ENCODE peak calls at places on chromosome X, in nine cellular contexts. T, X, N, F, I, V, R, M and D are unnamed samples.

GRCh38 chrX:37767438-37767837 is 12.4 kb upstream of the CYBB start:
- DNase-seq in T (no peak), X (no peak), N (no peak), F (no peak), I (no peak), V (no peak), R (no peak), M (no peak), D (no peak)

GRCh38 chrX:71143508-71143907 is 1.1 kb upstream of the NLGN3 start:
- DNase-seq in T (no peak), X (no peak), N (no peak), F (no peak), I (peak), V (no peak), R (no peak), M (no peak), D (no peak)

GRCh38 chrX:38692961-38693360 is 108.3 kb upstream of the MID1IP1 start:
- DNase-seq in T (no peak), X (no peak), N (no peak), F (no peak), I (no peak), V (no peak), R (no peak), M (no peak), D (no peak)

GRCh38 chrX:29528281-29528680 is 687.1 kb upstream of the MAGEB2 start:
- DNase-seq in T (no peak), X (no peak), N (no peak), F (no peak), I (no peak), V (no peak), R (no peak), M (no peak), D (no peak)

GRCh38 chrX:17581650-17582049 is 155.6 kb upstream of the SCML1 start:
- DNase-seq in T (no peak), X (no peak), N (no peak), F (no peak), I (no peak), V (no peak), R (no peak), M (no peak), D (no peak)

GRCh38 chrX:1673337-1673736 is 58.5 kb downstream of the ASMT start:
- DNase-seq in T (no peak), X (no peak), N (peak), F (peak), I (no peak), V (no peak), R (peak), M (no peak), D (no peak)

GRCh38 chrX:110569506-110569905 is 210.9 kb downstream of the RTL9 start:
- DNase-seq in T (no peak), X (no peak), N (no peak), F (no peak), I (no peak), V (no peak), R (no peak), M (no peak), D (no peak)

GRCh38 chrX:115372026-115372610 is 82.6 kb downstream of the LUZP4 start:
- DNase-seq in T (no peak), X (no peak), N (no peak), F (peak), I (no peak), V (peak), R (no peak), M (no peak), D (no peak)

GRCh38 chrX:154372612-154373022 is 1.8 kb downstream of the FLNA start:
- DNase-seq in T (no peak), X (no peak), N (no peak), F (no peak), I (no peak), V (no peak), R (no peak), M (no peak), D (peak)

GRCh38 chrX:123324628-123325027 is 140.6 kb downstream of the GRIA3 start:
- DNase-seq in T (no peak), X (no peak), N (no peak), F (no peak), I (no peak), V (no peak), R (no peak), M (no peak), D (no peak)

GRCh38 chrX:153821066-153821465 is 9.3 kb downstream of the PDZD4 start:
- DNase-seq in T (no peak), X (no peak), N (no peak), F (no peak), I (no peak), V (no peak), R (no peak), M (no peak), D (no peak)

GRCh38 chrX:133670394-133670793 is 255.1 kb upstream of the GPC4 start:
- DNase-seq in T (no peak), X (no peak), N (peak), F (peak), I (no peak), V (no peak), R (no peak), M (no peak), D (no peak)